ENCODE peak calls at places on chromosome 17, in eight cellular contexts. K is GM23338; V is AG09309; R is foreskin fibroblast; Y is stomach; Z is astrocyte of the spinal cord; C is tibial nerve; X is CD8-positive, alpha-beta T cell. H is an unnamed sample.
A peak's percentile ranks its signal among the peaks of the same experiment; 100 is the strongest.

GRCh38 chr17:10067446-10068143 is 130.8 kb downstream of the GAS7 start:
- DNase-seq in K (no peak), V (no peak), R (no peak), Y (no peak), Z (no peak), C (no peak), X (no peak), H (no peak)

GRCh38 chr17:75168998-75169397 is 13.8 kb downstream of the SUMO2 start:
- DNase-seq in K (no peak), V (no peak), R (no peak), Y (no peak), Z (no peak), C (no peak), X (no peak), H (no peak)

GRCh38 chr17:14776791-14777190 is 475.9 kb downstream of the HS3ST3B1 start:
- DNase-seq in K (no peak), V (no peak), R (no peak), Y (no peak), Z (peak; percentile 48), C (no peak), X (no peak), H (no peak)

GRCh38 chr17:63516910-63517824 is 6.0 kb upstream of the KCNH6 start:
- DNase-seq in K (no peak), V (no peak), R (peak; percentile 62), Y (no peak), Z (peak; percentile 7), C (no peak), X (no peak), H (no peak)

GRCh38 chr17:77363821-77364361 is 223.1 kb downstream of the SEC14L1 start:
- DNase-seq in K (no peak), V (no peak), R (no peak), Y (no peak), Z (peak; percentile 66), C (no peak), X (peak; percentile 55), H (no peak)

GRCh38 chr17:81962499-81963441 is 1.8 kb upstream of the NOTUM start:
- DNase-seq in K (peak; percentile 39), V (no peak), R (no peak), Y (no peak), Z (no peak), C (no peak), X (no peak), H (no peak)

GRCh38 chr17:8807070-8807550 is 7.9 kb upstream of the MFSD6L start:
- DNase-seq in K (no peak), V (no peak), R (no peak), Y (no peak), Z (no peak), C (no peak), X (no peak), H (peak; percentile 78)

GRCh38 chr17:62178579-62178978 is 113.5 kb upstream of the MED13 start:
- DNase-seq in K (no peak), V (no peak), R (peak; percentile 67), Y (no peak), Z (peak; percentile 24), C (no peak), X (no peak), H (no peak)

GRCh38 chr17:73309727-73310555 is 1.9 kb downstream of the CDC42EP4 start:
- DNase-seq in K (peak; percentile 39), V (no peak), R (no peak), Y (peak; percentile 78), Z (no peak), C (no peak), X (no peak), H (peak; percentile 56)

GRCh38 chr17:75487351-75488070 is 27.8 kb downstream of the CASKIN2 start:
- DNase-seq in K (no peak), V (no peak), R (no peak), Y (no peak), Z (no peak), C (no peak), X (peak; percentile 53), H (peak; percentile 80)

GRCh38 chr17:44400226-44400847 is 10.9 kb upstream of the ITGA2B start:
- DNase-seq in K (peak; percentile 59), V (no peak), R (peak; percentile 9), Y (no peak), Z (peak; percentile 42), C (no peak), X (no peak), H (no peak)

GRCh38 chr17:78442648-78443128 is 64.2 kb downstream of the PGS1 start:
- DNase-seq in K (no peak), V (no peak), R (peak; percentile 19), Y (peak; percentile 48), Z (peak; percentile 20), C (peak; percentile 61), X (no peak), H (peak; percentile 97)

GRCh38 chr17:29505826-29506225 is 61.0 kb downstream of the ABHD15 start:
- DNase-seq in K (no peak), V (no peak), R (no peak), Y (no peak), Z (no peak), C (no peak), X (no peak), H (no peak)

GRCh38 chr17:13638855-13639458 is 37.2 kb upstream of the HS3ST3A1 start:
- DNase-seq in K (peak; percentile 43), V (no peak), R (no peak), Y (no peak), Z (peak; percentile 78), C (no peak), X (no peak), H (no peak)

GRCh38 chr17:67157732-67158639 is 87.0 kb downstream of the HELZ start:
- DNase-seq in K (peak; percentile 43), V (no peak), R (no peak), Y (no peak), Z (peak; percentile 38), C (no peak), X (no peak), H (no peak)

GRCh38 chr17:57021226-57021940 is 43.5 kb downstream of the SCPEP1 start:
- DNase-seq in K (no peak), V (no peak), R (no peak), Y (peak; percentile 90), Z (no peak), C (no peak), X (no peak), H (no peak)

GRCh38 chr17:77529328-77529650 is 388.5 kb downstream of the SEC14L1 start:
- DNase-seq in K (no peak), V (no peak), R (no peak), Y (no peak), Z (no peak), C (no peak), X (no peak), H (no peak)

GRCh38 chr17:76528528-76529223 is 8.8 kb downstream of the CYGB start:
- DNase-seq in K (no peak), V (no peak), R (no peak), Y (no peak), Z (no peak), C (no peak), X (no peak), H (no peak)

GRCh38 chr17:40415390-40415789 is 2.3 kb downstream of the TOP2A start:
- DNase-seq in K (peak; percentile 64), V (peak; percentile 13), R (peak; percentile 31), Y (no peak), Z (peak; percentile 56), C (no peak), X (no peak), H (no peak)
- TF ChIP-seq CTCF in K (peak; percentile 45), V (peak; percentile 53), R (peak; percentile 48), Y (peak; percentile 60), Z (peak; percentile 52), C (peak; percentile 73), X (peak; percentile 81), H (peak; percentile 37)

GRCh38 chr17:39264119-39264518 is 38.4 kb upstream of the STAC2 start:
- DNase-seq in K (no peak), V (no peak), R (no peak), Y (no peak), Z (no peak), C (peak; percentile 71), X (no peak), H (no peak)

DNA sequence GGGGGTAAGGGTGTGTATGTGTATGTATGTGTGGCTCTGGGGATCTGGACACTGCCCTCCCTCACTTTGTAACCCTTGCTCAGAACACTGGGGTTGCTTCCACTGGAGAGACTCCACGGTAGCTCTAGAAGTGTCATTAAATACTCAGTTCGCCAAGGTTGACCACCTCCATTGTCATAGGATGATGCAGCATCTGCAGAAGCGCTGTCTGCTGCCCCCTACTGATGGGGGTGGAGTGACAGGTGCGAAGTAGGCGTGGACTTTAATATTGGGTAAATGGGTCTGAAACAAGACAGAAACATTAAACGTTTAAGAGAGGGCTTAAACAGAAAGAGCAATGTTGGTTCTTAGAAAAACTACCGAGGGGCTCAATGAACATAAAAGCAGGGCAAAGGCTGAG is 35.5 kb upstream of the STAC2 start:
- DNase-seq in K (peak; percentile 84), V (no peak), R (no peak), Y (no peak), Z (no peak), C (no peak), X (peak; percentile 20), H (peak; percentile 27)
- TF ChIP-seq CTCF in K (peak; percentile 87), V (peak; percentile 20), R (no peak), Y (no peak), Z (peak; percentile 21), C (no peak), X (peak; percentile 27), H (no peak)

GRCh38 chr17:16286947-16287562 is 66.2 kb downstream of the CENPV start:
- DNase-seq in K (peak; percentile 34), V (no peak), R (no peak), Y (no peak), Z (no peak), C (peak; percentile 19), X (no peak), H (no peak)
- TF ChIP-seq CTCF in K (peak; percentile 35), V (peak; percentile 23), R (peak; percentile 27), Y (no peak), Z (peak; percentile 36), C (no peak), X (no peak), H (no peak)

GRCh38 chr17:43333438-43333943 is 65.3 kb upstream of the ARL4D start:
- DNase-seq in K (no peak), V (no peak), R (no peak), Y (no peak), Z (no peak), C (no peak), X (no peak), H (no peak)

GRCh38 chr17:43332211-43332610 is 66.6 kb upstream of the ARL4D start:
- DNase-seq in K (no peak), V (no peak), R (no peak), Y (no peak), Z (no peak), C (no peak), X (no peak), H (no peak)

GRCh38 chr17:43329183-43329582 is 69.6 kb upstream of the ARL4D start:
- DNase-seq in K (no peak), V (no peak), R (no peak), Y (no peak), Z (no peak), C (no peak), X (no peak), H (no peak)

GRCh38 chr17:43328650-43329049 is 70.1 kb upstream of the ARL4D start:
- DNase-seq in K (no peak), V (no peak), R (no peak), Y (no peak), Z (no peak), C (no peak), X (no peak), H (no peak)

GRCh38 chr17:43330876-43331639 is 67.7 kb upstream of the ARL4D start:
- DNase-seq in K (peak; percentile 41), V (no peak), R (no peak), Y (no peak), Z (no peak), C (no peak), X (no peak), H (no peak)
- TF ChIP-seq CTCF in K (peak; percentile 44), V (no peak), R (no peak), Y (no peak), Z (no peak), C (no peak), X (no peak), H (no peak)

GRCh38 chr17:35063514-35064223 is at the start of gene RFFL:
- DNase-seq in K (peak; percentile 95), V (peak; percentile 93), R (peak; percentile 97), Y (peak; percentile 91), Z (peak; percentile 98), C (peak; percentile 93), X (peak; percentile 82), H (peak; percentile 96)
- TF ChIP-seq CTCF in K (no peak), V (no peak), R (no peak), Y (no peak), Z (no peak), C (no peak), X (no peak), H (no peak)